ENCODE peak calls at places on chromosomes 11 and 22, in six cellular contexts. M, X, O, K, L and B are unnamed samples.

GRCh38 chr11:92960886-92961285 is 8.6 kb upstream of the MTNR1B start:
- DNase-seq in K (no peak), X (no peak), O (no peak), L (no peak), M (no peak), B (no peak)

GRCh38 chr11:10588904-10589303 is 20.4 kb upstream of the LYVE1 start:
- DNase-seq in O (no peak), K (no peak), M (no peak), L (no peak), X (no peak), B (no peak)

GRCh38 chr11:36399236-36399635 is 103.1 kb downstream of the PRR5L start:
- DNase-seq in M (no peak), K (no peak), O (no peak), X (no peak), L (no peak), B (no peak)

GRCh38 chr11:128521697-128522062 is 65.7 kb downstream of the ETS1 start:
- DNase-seq in O (no peak), K (no peak), M (no peak), L (no peak), X (peak; percentile 33), B (no peak)

GRCh38 chr11:100827934-100828661 is 141.0 kb downstream of the ARHGAP42 start:
- DNase-seq in K (peak; percentile 18), L (no peak), M (peak; percentile 48), X (no peak), O (no peak), B (no peak)

GRCh38 chr11:70430122-70430521 is 31.8 kb downstream of the CTTN start:
- DNase-seq in X (no peak), L (no peak), K (no peak), O (no peak), M (no peak), B (no peak)

GRCh38 chr11:77999446-77999845 is 5.0 kb upstream of the INTS4 start:
- DNase-seq in L (no peak), O (no peak), M (no peak), X (no peak), K (no peak), B (no peak)

GRCh38 chr11:83865636-83866461 is 579.7 kb upstream of the CCDC90B start:
- DNase-seq in X (no peak), K (no peak), M (no peak), L (no peak), O (no peak), B (no peak)

GRCh38 chr22:29080061-29080975 is 7.5 kb downstream of the KREMEN1 start:
- DNase-seq in M (no peak), O (no peak), X (peak; percentile 51), K (no peak), L (peak; percentile 34), B (no peak)

GRCh38 chr11:63478896-63479295 is 12.1 kb downstream of the PLAAT5 start:
- DNase-seq in L (peak; percentile 50), O (peak; percentile 39), K (peak; percentile 71), X (no peak), M (peak; percentile 68), B (peak; percentile 68)
- TF ChIP-seq POLR2A in L (no peak), O (no peak), K (no peak), X (no peak), M (no peak), B (no peak)

GRCh38 chr11:931385-931784 is 5.7 kb downstream of the AP2A2 start:
- DNase-seq in X (no peak), M (no peak), O (no peak), L (no peak), K (no peak), B (no peak)
- TF ChIP-seq POLR2A in X (no peak), M (no peak), O (no peak), L (no peak), K (no peak), B (no peak)

GRCh38 chr11:114606003-114606801 is 10.6 kb upstream of the NXPE4 start:
- DNase-seq in M (no peak), K (no peak), O (no peak), L (no peak), X (no peak), B (no peak)

GRCh38 chr11:114607753-114608459 is 12.3 kb upstream of the NXPE4 start:
- DNase-seq in M (no peak), K (no peak), O (no peak), L (no peak), X (no peak), B (no peak)

GRCh38 chr11:114605370-114605769 is 9.8 kb upstream of the NXPE4 start:
- DNase-seq in L (no peak), O (no peak), M (no peak), X (no peak), K (no peak), B (no peak)

GRCh38 chr11:114604179-114604813 is 8.7 kb upstream of the NXPE4 start:
- DNase-seq in L (no peak), K (no peak), X (no peak), M (no peak), O (no peak), B (no peak)

DNA sequence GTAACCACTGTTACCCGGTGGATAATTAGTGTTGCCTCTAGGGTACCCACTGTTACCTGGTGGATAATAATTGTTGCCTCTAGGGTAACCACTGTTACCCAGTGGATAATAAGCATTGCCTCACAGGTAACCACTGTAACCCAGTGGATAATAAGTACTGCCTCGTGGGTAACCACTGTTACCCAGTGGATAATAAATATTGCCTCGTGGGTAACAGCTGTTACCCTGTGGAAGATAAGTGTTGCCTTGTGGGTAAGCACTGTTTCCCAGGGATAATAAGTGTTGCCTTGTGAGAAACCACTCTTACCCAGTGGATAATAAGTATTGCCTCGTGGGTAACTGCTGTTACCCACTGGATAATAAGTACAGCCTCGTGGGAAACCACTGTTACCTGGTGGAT is 9.3 kb upstream of the NXPE4 start:
- DNase-seq in K (no peak), X (no peak), O (no peak), M (no peak), L (no peak), B (no peak)
- TF ChIP-seq POLR2A in K (no peak), X (no peak), O (no peak), M (no peak), L (no peak), B (no peak)

DNA sequence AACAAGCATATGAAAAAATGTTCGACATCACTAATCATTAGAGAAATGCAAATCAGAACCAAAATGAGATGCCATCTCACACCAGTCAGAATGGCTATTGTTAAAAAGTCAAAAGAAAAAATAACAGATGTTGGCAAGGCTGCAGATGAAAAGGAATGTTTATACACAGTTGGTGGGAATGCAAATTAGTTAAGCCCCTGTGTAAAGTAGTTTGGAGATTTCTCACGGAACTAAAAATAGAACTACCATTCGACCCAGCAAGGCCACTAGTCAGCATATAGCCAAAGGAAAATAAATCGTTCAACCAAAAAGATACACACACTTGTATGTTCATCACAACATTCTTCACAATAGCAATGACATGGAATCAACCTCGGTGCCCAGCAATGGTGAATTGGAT is 503.2 kb downstream of the OPCML start:
- DNase-seq in M (no peak), K (no peak), L (no peak), O (no peak), X (no peak), B (no peak)
- TF ChIP-seq POLR2A in M (no peak), K (no peak), L (no peak), O (no peak), X (no peak), B (no peak)

GRCh38 chr11:64888761-64889511 is 10.5 kb upstream of the EHD1 start:
- DNase-seq in X (no peak), K (peak; percentile 89), M (no peak), L (no peak), O (peak; percentile 85), B (no peak)
- TF ChIP-seq POLR2A in X (no peak), K (peak; percentile 32), M (no peak), L (no peak), O (peak; percentile 77), B (no peak)